ENCODE peak calls at places on chromosomes 5 and 9, in eight cellular contexts. One of them, this sample, is unnamed.

GRCh38 chr9:32378993-32379729 is 5.3 kb upstream of the ACO1 start:
- DNase-seq in AG10803: peak; percentile 79
- DNase-seq in cardiac muscle cell: peak; percentile 76
- DNase-seq in mucosa of descending colon: no peak
- DNase-seq in fibroblast of mammary gland: peak; percentile 85
- DNase-seq in fibroblast of lung: peak; percentile 89
- DNase-seq in hepatocyte: peak; percentile 83
- DNase-seq in foreskin fibroblast: peak; percentile 64
- DNase-seq in this sample: no peak

GRCh38 chr5:148455055-148455675 is 71.4 kb downstream of the FBXO38 start:
- DNase-seq in AG10803: peak; percentile 52
- DNase-seq in mucosa of descending colon: no peak
- DNase-seq in foreskin fibroblast: no peak
- DNase-seq in cardiac muscle cell: no peak
- DNase-seq in fibroblast of lung: no peak
- DNase-seq in fibroblast of mammary gland: peak; percentile 37
- DNase-seq in hepatocyte: peak; percentile 5
- DNase-seq in this sample: no peak

GRCh38 chr9:127855522-127855921 is 1.1 kb upstream of the ENG start:
- DNase-seq in fibroblast of lung: no peak
- DNase-seq in mucosa of descending colon: no peak
- DNase-seq in AG10803: no peak
- DNase-seq in foreskin fibroblast: no peak
- DNase-seq in hepatocyte: no peak
- DNase-seq in cardiac muscle cell: no peak
- DNase-seq in fibroblast of mammary gland: no peak
- DNase-seq in this sample: no peak

GRCh38 chr5:1334831-1335539 is 9.9 kb downstream of the CLPTM1L start:
- DNase-seq in hepatocyte: no peak
- DNase-seq in cardiac muscle cell: no peak
- DNase-seq in fibroblast of mammary gland: no peak
- DNase-seq in fibroblast of lung: no peak
- DNase-seq in foreskin fibroblast: no peak
- DNase-seq in AG10803: no peak
- DNase-seq in mucosa of descending colon: peak; percentile 47
- DNase-seq in this sample: no peak

GRCh38 chr9:69204869-69205268 is 30.8 kb downstream of the TJP2 start:
- DNase-seq in mucosa of descending colon: no peak
- DNase-seq in hepatocyte: no peak
- DNase-seq in fibroblast of mammary gland: peak; percentile 70
- DNase-seq in AG10803: peak; percentile 77
- DNase-seq in fibroblast of lung: peak; percentile 56
- DNase-seq in cardiac muscle cell: no peak
- DNase-seq in foreskin fibroblast: peak; percentile 54
- DNase-seq in this sample: no peak

GRCh38 chr5:111929892-111930291 is 172.9 kb upstream of the NREP start:
- DNase-seq in foreskin fibroblast: peak; percentile 97
- DNase-seq in fibroblast of lung: peak; percentile 93
- DNase-seq in hepatocyte: peak; percentile 18
- DNase-seq in fibroblast of mammary gland: peak; percentile 99
- DNase-seq in cardiac muscle cell: no peak
- DNase-seq in AG10803: peak; percentile 89
- DNase-seq in mucosa of descending colon: no peak
- DNase-seq in this sample: no peak

GRCh38 chr5:131110256-131110594 is 54.8 kb downstream of the HINT1 start:
- DNase-seq in AG10803: no peak
- DNase-seq in foreskin fibroblast: no peak
- DNase-seq in hepatocyte: no peak
- DNase-seq in mucosa of descending colon: no peak
- DNase-seq in cardiac muscle cell: no peak
- DNase-seq in fibroblast of mammary gland: no peak
- DNase-seq in fibroblast of lung: no peak
- DNase-seq in this sample: no peak

GRCh38 chr5:32581010-32581785 is 4.2 kb upstream of the SUB1 start:
- DNase-seq in mucosa of descending colon: no peak
- DNase-seq in hepatocyte: no peak
- DNase-seq in cardiac muscle cell: no peak
- DNase-seq in foreskin fibroblast: no peak
- DNase-seq in AG10803: no peak
- DNase-seq in fibroblast of lung: no peak
- DNase-seq in fibroblast of mammary gland: no peak
- DNase-seq in this sample: no peak

GRCh38 chr5:179154346-179154990 is 94.3 kb downstream of the ZNF354C start:
- DNase-seq in AG10803: no peak
- DNase-seq in mucosa of descending colon: peak; percentile 36
- DNase-seq in hepatocyte: no peak
- DNase-seq in foreskin fibroblast: no peak
- DNase-seq in fibroblast of mammary gland: no peak
- DNase-seq in fibroblast of lung: no peak
- DNase-seq in cardiac muscle cell: no peak
- DNase-seq in this sample: no peak

GRCh38 chr9:105216440-105217178 is 27.8 kb upstream of the SLC44A1 start:
- DNase-seq in foreskin fibroblast: no peak
- DNase-seq in mucosa of descending colon: peak; percentile 55
- DNase-seq in cardiac muscle cell: no peak
- DNase-seq in fibroblast of mammary gland: peak; percentile 35
- DNase-seq in fibroblast of lung: no peak
- DNase-seq in AG10803: peak; percentile 36
- DNase-seq in hepatocyte: no peak
- DNase-seq in this sample: no peak

GRCh38 chr5:6193315-6193714 is 185.0 kb downstream of the MED10 start:
- DNase-seq in hepatocyte: peak; percentile 52
- DNase-seq in foreskin fibroblast: no peak
- DNase-seq in cardiac muscle cell: no peak
- DNase-seq in fibroblast of mammary gland: no peak
- DNase-seq in AG10803: no peak
- DNase-seq in mucosa of descending colon: no peak
- DNase-seq in fibroblast of lung: no peak
- DNase-seq in this sample: no peak

GRCh38 chr9:2681981-2682380 is 35.3 kb upstream of the KCNV2 start:
- DNase-seq in foreskin fibroblast: no peak
- DNase-seq in mucosa of descending colon: no peak
- DNase-seq in fibroblast of mammary gland: no peak
- DNase-seq in hepatocyte: no peak
- DNase-seq in cardiac muscle cell: no peak
- DNase-seq in AG10803: no peak
- DNase-seq in fibroblast of lung: no peak
- DNase-seq in this sample: no peak

GRCh38 chr9:115786321-115786720 is 367.3 kb upstream of the PAPPA start:
- DNase-seq in mucosa of descending colon: no peak
- DNase-seq in AG10803: peak; percentile 37
- DNase-seq in foreskin fibroblast: peak; percentile 29
- DNase-seq in cardiac muscle cell: no peak
- DNase-seq in hepatocyte: no peak
- DNase-seq in fibroblast of mammary gland: peak; percentile 83
- DNase-seq in fibroblast of lung: peak; percentile 43
- DNase-seq in this sample: peak; percentile 33

GRCh38 chr5:122403256-122403655 is 91.2 kb downstream of the SNCAIP start:
- DNase-seq in hepatocyte: no peak
- DNase-seq in AG10803: no peak
- DNase-seq in foreskin fibroblast: no peak
- DNase-seq in fibroblast of lung: no peak
- DNase-seq in fibroblast of mammary gland: no peak
- DNase-seq in mucosa of descending colon: no peak
- DNase-seq in cardiac muscle cell: no peak
- DNase-seq in this sample: no peak

GRCh38 chr9:35114921-35115341 is 731 bp downstream of the ATOSB start:
- DNase-seq in fibroblast of lung: no peak
- DNase-seq in fibroblast of mammary gland: peak; percentile 55
- DNase-seq in mucosa of descending colon: peak; percentile 87
- DNase-seq in foreskin fibroblast: peak; percentile 48
- DNase-seq in hepatocyte: peak; percentile 64
- DNase-seq in AG10803: peak; percentile 47
- DNase-seq in cardiac muscle cell: peak; percentile 45
- DNase-seq in this sample: no peak

GRCh38 chr9:68896495-68896894 is 117.4 kb downstream of the PRKACG start:
- DNase-seq in cardiac muscle cell: no peak
- DNase-seq in foreskin fibroblast: no peak
- DNase-seq in hepatocyte: no peak
- DNase-seq in fibroblast of lung: no peak
- DNase-seq in mucosa of descending colon: no peak
- DNase-seq in fibroblast of mammary gland: no peak
- DNase-seq in AG10803: no peak
- DNase-seq in this sample: no peak

GRCh38 chr5:106827061-106827460 is 843.7 kb downstream of the EFNA5 start:
- DNase-seq in fibroblast of mammary gland: peak; percentile 12
- DNase-seq in hepatocyte: peak; percentile 5
- DNase-seq in AG10803: no peak
- DNase-seq in fibroblast of lung: no peak
- DNase-seq in cardiac muscle cell: no peak
- DNase-seq in mucosa of descending colon: no peak
- DNase-seq in foreskin fibroblast: peak; percentile 47
- DNase-seq in this sample: peak; percentile 16

GRCh38 chr9:131382850-131383729 is 10.8 kb upstream of the PRRC2B start:
- DNase-seq in fibroblast of lung: peak; percentile 87
- DNase-seq in hepatocyte: peak; percentile 72
- DNase-seq in cardiac muscle cell: peak; percentile 93
- DNase-seq in fibroblast of mammary gland: peak; percentile 73
- DNase-seq in foreskin fibroblast: peak; percentile 77
- DNase-seq in mucosa of descending colon: no peak
- DNase-seq in AG10803: peak; percentile 78
- DNase-seq in this sample: no peak

GRCh38 chr5:57776035-57776434 is 293.4 kb upstream of the ACTBL2 start:
- DNase-seq in foreskin fibroblast: no peak
- DNase-seq in hepatocyte: no peak
- DNase-seq in mucosa of descending colon: no peak
- DNase-seq in fibroblast of lung: no peak
- DNase-seq in cardiac muscle cell: no peak
- DNase-seq in fibroblast of mammary gland: no peak
- DNase-seq in AG10803: no peak
- DNase-seq in this sample: no peak

GRCh38 chr5:17157294-17157693 is 60.1 kb upstream of the BASP1 start:
- DNase-seq in fibroblast of mammary gland: peak; percentile 69
- DNase-seq in fibroblast of lung: no peak
- DNase-seq in foreskin fibroblast: peak; percentile 44
- DNase-seq in cardiac muscle cell: no peak
- DNase-seq in mucosa of descending colon: no peak
- DNase-seq in AG10803: peak; percentile 62
- DNase-seq in hepatocyte: no peak
- DNase-seq in this sample: peak; percentile 73

GRCh38 chr5:154860765-154861164 is 2.3 kb downstream of the CNOT8 start:
- DNase-seq in mucosa of descending colon: no peak
- DNase-seq in AG10803: no peak
- DNase-seq in fibroblast of lung: no peak
- DNase-seq in hepatocyte: no peak
- DNase-seq in fibroblast of mammary gland: no peak
- DNase-seq in cardiac muscle cell: no peak
- DNase-seq in foreskin fibroblast: no peak
- DNase-seq in this sample: no peak
- H3K4me3 ChIP-seq in mucosa of descending colon: no peak overlapping the region
- H3K4me3 ChIP-seq in AG10803: peak overlapping the region; percentile 93
- H3K4me3 ChIP-seq in fibroblast of lung: peak overlapping the region; percentile 83
- H3K4me3 ChIP-seq in hepatocyte: no peak overlapping the region
- H3K4me3 ChIP-seq in fibroblast of mammary gland: peak overlapping the region; percentile 90
- H3K4me3 ChIP-seq in cardiac muscle cell: no peak overlapping the region
- H3K4me3 ChIP-seq in foreskin fibroblast: peak overlapping the region; percentile 93
- H3K4me3 ChIP-seq in this sample: peak overlapping the region; percentile 86

GRCh38 chr9:129648092-129648763 is 6.3 kb upstream of the ASB6 start:
- DNase-seq in fibroblast of lung: no peak
- DNase-seq in hepatocyte: no peak
- DNase-seq in AG10803: peak; percentile 55
- DNase-seq in foreskin fibroblast: no peak
- DNase-seq in mucosa of descending colon: no peak
- DNase-seq in cardiac muscle cell: no peak
- DNase-seq in fibroblast of mammary gland: no peak
- DNase-seq in this sample: no peak
- TF ChIP-seq CTCF in fibroblast of lung: no peak
- TF ChIP-seq CTCF in hepatocyte: no peak
- TF ChIP-seq CTCF in AG10803: no peak
- TF ChIP-seq CTCF in foreskin fibroblast: no peak
- TF ChIP-seq CTCF in mucosa of descending colon: no peak
- TF ChIP-seq CTCF in cardiac muscle cell: no peak
- TF ChIP-seq CTCF in fibroblast of mammary gland: no peak
- TF ChIP-seq CTCF in this sample: no peak

DNA sequence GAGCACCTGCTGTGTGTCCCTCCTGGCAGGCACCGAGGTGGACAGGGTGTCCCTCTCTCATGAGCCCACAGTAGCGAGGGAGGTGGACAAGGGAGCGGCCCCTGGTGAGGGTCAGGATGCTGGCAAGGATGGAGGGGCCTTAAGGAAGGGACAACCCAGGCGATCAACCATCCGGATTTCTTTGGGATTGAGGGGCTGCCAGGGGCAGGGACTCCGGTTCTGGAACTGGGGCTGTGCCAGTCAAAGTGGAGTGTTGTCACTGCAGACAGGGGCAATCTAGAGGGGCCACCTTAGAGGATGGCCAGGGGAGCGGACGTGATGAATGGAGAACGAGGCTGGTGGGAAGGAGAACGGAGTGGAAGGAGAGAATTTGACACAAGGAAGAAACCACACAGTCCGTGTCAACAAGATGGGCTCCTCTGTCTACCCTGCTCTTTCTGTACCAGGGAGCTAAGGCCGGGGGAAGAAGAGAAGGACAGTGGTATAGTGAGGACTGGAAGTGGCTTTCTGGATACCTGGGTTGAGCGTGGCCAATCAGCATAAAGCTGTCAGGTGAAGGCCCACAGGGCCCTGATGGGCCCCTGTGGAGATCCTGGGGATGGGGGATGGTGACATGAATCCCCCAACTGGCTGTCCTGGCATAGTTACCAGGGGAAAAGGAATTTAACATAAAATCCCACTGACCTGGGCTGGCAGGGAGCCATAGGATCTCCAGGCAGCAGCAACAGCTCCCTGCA is 4.2 kb upstream of the WDR5 start:
- DNase-seq in cardiac muscle cell: no peak
- DNase-seq in foreskin fibroblast: no peak
- DNase-seq in fibroblast of lung: no peak
- DNase-seq in mucosa of descending colon: no peak
- DNase-seq in AG10803: no peak
- DNase-seq in fibroblast of mammary gland: no peak
- DNase-seq in hepatocyte: no peak
- DNase-seq in this sample: no peak
- H3K4me3 ChIP-seq in cardiac muscle cell: no peak overlapping the region
- H3K4me3 ChIP-seq in foreskin fibroblast: no peak overlapping the region
- H3K4me3 ChIP-seq in fibroblast of lung: no peak overlapping the region
- H3K4me3 ChIP-seq in mucosa of descending colon: no peak overlapping the region
- H3K4me3 ChIP-seq in AG10803: no peak overlapping the region
- H3K4me3 ChIP-seq in fibroblast of mammary gland: no peak overlapping the region
- H3K4me3 ChIP-seq in hepatocyte: no peak overlapping the region
- H3K4me3 ChIP-seq in this sample: no peak overlapping the region

DNA sequence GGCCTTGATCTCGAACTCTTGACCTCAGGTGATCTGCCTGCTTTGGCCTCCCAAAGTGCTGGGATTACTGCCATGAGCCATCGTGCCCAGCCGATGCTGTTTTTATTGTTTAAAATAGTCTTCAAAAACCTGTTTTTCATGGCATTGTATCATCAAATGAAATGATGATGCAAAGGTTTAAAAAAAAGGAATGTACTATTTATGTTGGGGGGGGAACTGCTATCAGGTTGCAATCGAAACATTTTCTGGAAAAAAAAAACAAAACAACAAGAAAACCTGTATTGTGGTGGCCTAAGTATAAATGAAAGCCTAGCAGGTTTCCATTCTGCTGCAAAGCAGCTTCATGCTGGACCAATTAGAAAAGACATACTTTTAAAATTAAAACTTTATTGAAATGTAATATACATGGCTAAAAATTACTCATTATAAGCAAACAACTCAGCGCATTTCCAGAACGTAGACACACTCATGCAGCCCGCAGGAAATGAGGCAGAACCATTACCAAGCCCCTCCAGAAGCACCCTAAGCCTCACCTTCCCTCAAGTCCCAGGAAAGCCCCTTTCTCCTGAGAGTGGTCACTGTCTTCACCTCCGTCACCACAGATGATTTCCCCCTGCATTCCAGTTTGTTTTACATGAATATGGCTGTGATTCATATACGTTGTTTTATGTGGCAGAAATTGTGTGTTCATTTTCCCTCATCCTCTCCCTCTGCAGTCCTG is 19.0 kb downstream of the GPR107 start:
- DNase-seq in foreskin fibroblast: no peak
- DNase-seq in fibroblast of mammary gland: no peak
- DNase-seq in AG10803: no peak
- DNase-seq in fibroblast of lung: no peak
- DNase-seq in hepatocyte: no peak
- DNase-seq in cardiac muscle cell: no peak
- DNase-seq in mucosa of descending colon: no peak
- DNase-seq in this sample: no peak
- TF ChIP-seq CTCF in foreskin fibroblast: no peak
- TF ChIP-seq CTCF in fibroblast of mammary gland: no peak
- TF ChIP-seq CTCF in AG10803: no peak
- TF ChIP-seq CTCF in fibroblast of lung: no peak
- TF ChIP-seq CTCF in hepatocyte: no peak
- TF ChIP-seq CTCF in cardiac muscle cell: no peak
- TF ChIP-seq CTCF in mucosa of descending colon: no peak
- TF ChIP-seq CTCF in this sample: no peak

This sample was measured in AG04449.